ENCODE peak calls at places on chromosomes 11 and 22, in nine cellular contexts. One of them, this sample, is unnamed.

GRCh38 chr11:63905179-63905578 is 11.8 kb downstream of the RCOR2 start:
- DNase-seq in right lobe of liver: no peak
- DNase-seq in T47D: no peak
- DNase-seq in T follicular helper cell: no peak
- DNase-seq in GM04503: no peak
- DNase-seq in PC-9: no peak
- DNase-seq in stromal cell of bone marrow: no peak
- DNase-seq in fibroblast of the conjunctiva: no peak
- DNase-seq in mesendoderm: no peak
- DNase-seq in this sample: no peak

GRCh38 chr11:61955031-61955415 is 4.9 kb downstream of the BEST1 start:
- DNase-seq in fibroblast of the conjunctiva: peak
- DNase-seq in T follicular helper cell: no peak
- DNase-seq in PC-9: no peak
- DNase-seq in GM04503: no peak
- DNase-seq in right lobe of liver: peak
- DNase-seq in stromal cell of bone marrow: peak
- DNase-seq in T47D: no peak
- DNase-seq in mesendoderm: peak
- DNase-seq in this sample: no peak

GRCh38 chr11:109422755-109423113 is 744 bp downstream of the C11orf87 start:
- DNase-seq in PC-9: no peak
- DNase-seq in fibroblast of the conjunctiva: no peak
- DNase-seq in mesendoderm: no peak
- DNase-seq in T47D: peak
- DNase-seq in right lobe of liver: no peak
- DNase-seq in T follicular helper cell: no peak
- DNase-seq in GM04503: peak
- DNase-seq in stromal cell of bone marrow: no peak
- DNase-seq in this sample: no peak

GRCh38 chr22:35721954-35722353 is 4.3 kb downstream of the APOL5 start:
- DNase-seq in stromal cell of bone marrow: no peak
- DNase-seq in mesendoderm: no peak
- DNase-seq in T follicular helper cell: no peak
- DNase-seq in GM04503: no peak
- DNase-seq in T47D: no peak
- DNase-seq in PC-9: no peak
- DNase-seq in fibroblast of the conjunctiva: no peak
- DNase-seq in right lobe of liver: no peak
- DNase-seq in this sample: no peak

GRCh38 chr11:94002226-94002625 is 18.9 kb upstream of the HEPHL1 start:
- DNase-seq in GM04503: no peak
- DNase-seq in fibroblast of the conjunctiva: peak
- DNase-seq in stromal cell of bone marrow: peak
- DNase-seq in right lobe of liver: no peak
- DNase-seq in T47D: no peak
- DNase-seq in T follicular helper cell: no peak
- DNase-seq in PC-9: no peak
- DNase-seq in mesendoderm: no peak
- DNase-seq in this sample: no peak

GRCh38 chr11:75560644-75561043 is 1.4 kb upstream of the SERPINH1 start:
- DNase-seq in GM04503: no peak
- DNase-seq in T47D: no peak
- DNase-seq in right lobe of liver: no peak
- DNase-seq in PC-9: no peak
- DNase-seq in stromal cell of bone marrow: no peak
- DNase-seq in mesendoderm: no peak
- DNase-seq in T follicular helper cell: no peak
- DNase-seq in fibroblast of the conjunctiva: no peak
- DNase-seq in this sample: no peak

GRCh38 chr11:2475151-2475918 is 30.5 kb downstream of the KCNQ1 start:
- DNase-seq in stromal cell of bone marrow: no peak
- DNase-seq in T47D: no peak
- DNase-seq in PC-9: no peak
- DNase-seq in GM04503: no peak
- DNase-seq in T follicular helper cell: no peak
- DNase-seq in right lobe of liver: no peak
- DNase-seq in mesendoderm: no peak
- DNase-seq in fibroblast of the conjunctiva: no peak
- DNase-seq in this sample: no peak

GRCh38 chr11:2691991-2692841 is 7.6 kb downstream of the KCNQ1OT1 start:
- DNase-seq in GM04503: no peak
- DNase-seq in PC-9: peak
- DNase-seq in right lobe of liver: no peak
- DNase-seq in stromal cell of bone marrow: no peak
- DNase-seq in T follicular helper cell: no peak
- DNase-seq in fibroblast of the conjunctiva: no peak
- DNase-seq in mesendoderm: peak
- DNase-seq in T47D: no peak
- DNase-seq in this sample: no peak

GRCh38 chr11:109347304-109347703 is 74.7 kb upstream of the C11orf87 start:
- DNase-seq in GM04503: no peak
- DNase-seq in stromal cell of bone marrow: no peak
- DNase-seq in PC-9: no peak
- DNase-seq in mesendoderm: no peak
- DNase-seq in right lobe of liver: no peak
- DNase-seq in fibroblast of the conjunctiva: no peak
- DNase-seq in T47D: no peak
- DNase-seq in T follicular helper cell: no peak
- DNase-seq in this sample: no peak

GRCh38 chr22:19891350-19892248 is 36.9 kb upstream of the GNB1L start:
- DNase-seq in stromal cell of bone marrow: no peak
- DNase-seq in PC-9: peak
- DNase-seq in right lobe of liver: no peak
- DNase-seq in T follicular helper cell: peak
- DNase-seq in mesendoderm: peak
- DNase-seq in T47D: no peak
- DNase-seq in GM04503: no peak
- DNase-seq in fibroblast of the conjunctiva: no peak
- DNase-seq in this sample: peak

GRCh38 chr11:133745791-133746190 is 99.5 kb downstream of the SPATA19 start:
- DNase-seq in PC-9: no peak
- DNase-seq in fibroblast of the conjunctiva: no peak
- DNase-seq in GM04503: no peak
- DNase-seq in right lobe of liver: no peak
- DNase-seq in stromal cell of bone marrow: no peak
- DNase-seq in T follicular helper cell: no peak
- DNase-seq in mesendoderm: peak
- DNase-seq in T47D: no peak
- DNase-seq in this sample: no peak

GRCh38 chr11:58928691-58929090 is 10.6 kb upstream of the GLYATL1 start:
- DNase-seq in fibroblast of the conjunctiva: no peak
- DNase-seq in right lobe of liver: no peak
- DNase-seq in T follicular helper cell: no peak
- DNase-seq in PC-9: no peak
- DNase-seq in stromal cell of bone marrow: no peak
- DNase-seq in T47D: no peak
- DNase-seq in GM04503: no peak
- DNase-seq in mesendoderm: no peak
- DNase-seq in this sample: no peak

GRCh38 chr11:59079089-59079488 is 7.0 kb upstream of the GLYATL1B start:
- DNase-seq in mesendoderm: no peak
- DNase-seq in T47D: no peak
- DNase-seq in T follicular helper cell: no peak
- DNase-seq in stromal cell of bone marrow: no peak
- DNase-seq in PC-9: no peak
- DNase-seq in GM04503: no peak
- DNase-seq in fibroblast of the conjunctiva: no peak
- DNase-seq in right lobe of liver: no peak
- DNase-seq in this sample: no peak